ENCODE peak calls at places on chromosomes 11 and 22, in nine cellular contexts. One of them, this sample, is unnamed.

GRCh38 chr22:26763633-26764295 is 106.4 kb downstream of the MIAT start:
- DNase-seq in naive thymus-derived CD8-positive, alpha-beta T cell: no peak
- DNase-seq in ELR: peak; percentile 75
- DNase-seq in mammary epithelial cell: peak; percentile 45
- DNase-seq in astrocyte of the spinal cord: no peak
- DNase-seq in GM23338: no peak
- DNase-seq in non-pigmented ciliary epithelial cell: no peak
- DNase-seq in stomach: no peak
- DNase-seq in AG10803: peak; percentile 83
- DNase-seq in this sample: peak; percentile 36

GRCh38 chr11:72195921-72196320 is 4.0 kb downstream of the FOLR1 start:
- DNase-seq in naive thymus-derived CD8-positive, alpha-beta T cell: no peak
- DNase-seq in ELR: no peak
- DNase-seq in mammary epithelial cell: no peak
- DNase-seq in astrocyte of the spinal cord: no peak
- DNase-seq in GM23338: no peak
- DNase-seq in non-pigmented ciliary epithelial cell: no peak
- DNase-seq in stomach: no peak
- DNase-seq in AG10803: no peak
- DNase-seq in this sample: no peak

GRCh38 chr11:29161216-29161615 is 855.6 kb downstream of the KCNA4 start:
- DNase-seq in naive thymus-derived CD8-positive, alpha-beta T cell: no peak
- DNase-seq in ELR: peak; percentile 56
- DNase-seq in mammary epithelial cell: peak; percentile 59
- DNase-seq in astrocyte of the spinal cord: peak; percentile 48
- DNase-seq in GM23338: no peak
- DNase-seq in non-pigmented ciliary epithelial cell: no peak
- DNase-seq in stomach: no peak
- DNase-seq in AG10803: no peak
- DNase-seq in this sample: peak; percentile 71

GRCh38 chr22:20998411-20999336 is 3.2 kb downstream of the THAP7 start:
- DNase-seq in naive thymus-derived CD8-positive, alpha-beta T cell: no peak
- DNase-seq in ELR: peak; percentile 53
- DNase-seq in mammary epithelial cell: no peak
- DNase-seq in astrocyte of the spinal cord: no peak
- DNase-seq in GM23338: no peak
- DNase-seq in non-pigmented ciliary epithelial cell: no peak
- DNase-seq in stomach: no peak
- DNase-seq in AG10803: no peak
- DNase-seq in this sample: peak; percentile 36

GRCh38 chr11:128279861-128280260 is 307.5 kb downstream of the ETS1 start:
- DNase-seq in naive thymus-derived CD8-positive, alpha-beta T cell: no peak
- DNase-seq in ELR: peak; percentile 20
- DNase-seq in mammary epithelial cell: peak; percentile 26
- DNase-seq in astrocyte of the spinal cord: no peak
- DNase-seq in GM23338: no peak
- DNase-seq in non-pigmented ciliary epithelial cell: no peak
- DNase-seq in stomach: no peak
- DNase-seq in AG10803: peak; percentile 45
- DNase-seq in this sample: peak; percentile 73

GRCh38 chr11:115580416-115580815 is 76.2 kb upstream of the CADM1 start:
- DNase-seq in naive thymus-derived CD8-positive, alpha-beta T cell: no peak
- DNase-seq in ELR: no peak
- DNase-seq in mammary epithelial cell: no peak
- DNase-seq in astrocyte of the spinal cord: no peak
- DNase-seq in GM23338: no peak
- DNase-seq in non-pigmented ciliary epithelial cell: no peak
- DNase-seq in stomach: no peak
- DNase-seq in AG10803: no peak
- DNase-seq in this sample: no peak

GRCh38 chr11:9266926-9267325 is 1.8 kb upstream of the DENND5A start:
- DNase-seq in naive thymus-derived CD8-positive, alpha-beta T cell: no peak
- DNase-seq in ELR: no peak
- DNase-seq in mammary epithelial cell: no peak
- DNase-seq in astrocyte of the spinal cord: no peak
- DNase-seq in GM23338: no peak
- DNase-seq in non-pigmented ciliary epithelial cell: no peak
- DNase-seq in stomach: no peak
- DNase-seq in AG10803: no peak
- DNase-seq in this sample: no peak

GRCh38 chr11:94424662-94425061 is 23.4 kb upstream of the GPR83 start:
- DNase-seq in naive thymus-derived CD8-positive, alpha-beta T cell: no peak
- DNase-seq in ELR: peak; percentile 42
- DNase-seq in mammary epithelial cell: no peak
- DNase-seq in astrocyte of the spinal cord: peak; percentile 5
- DNase-seq in GM23338: no peak
- DNase-seq in non-pigmented ciliary epithelial cell: no peak
- DNase-seq in stomach: no peak
- DNase-seq in AG10803: peak; percentile 7
- DNase-seq in this sample: peak; percentile 35

GRCh38 chr11:26228778-26229177 is 103.2 kb upstream of the ANO3 start:
- DNase-seq in naive thymus-derived CD8-positive, alpha-beta T cell: no peak
- DNase-seq in ELR: peak; percentile 73
- DNase-seq in mammary epithelial cell: no peak
- DNase-seq in astrocyte of the spinal cord: peak; percentile 45
- DNase-seq in GM23338: no peak
- DNase-seq in non-pigmented ciliary epithelial cell: no peak
- DNase-seq in stomach: no peak
- DNase-seq in AG10803: no peak
- DNase-seq in this sample: no peak

GRCh38 chr11:126407682-126408288 is 52.3 kb downstream of the ST3GAL4 start:
- DNase-seq in naive thymus-derived CD8-positive, alpha-beta T cell: no peak
- DNase-seq in ELR: no peak
- DNase-seq in mammary epithelial cell: no peak
- DNase-seq in astrocyte of the spinal cord: no peak
- DNase-seq in GM23338: no peak
- DNase-seq in non-pigmented ciliary epithelial cell: no peak
- DNase-seq in stomach: no peak
- DNase-seq in AG10803: no peak
- DNase-seq in this sample: no peak

GRCh38 chr11:119169272-119169719 is 771 bp downstream of the NLRX1 start:
- DNase-seq in naive thymus-derived CD8-positive, alpha-beta T cell: peak; percentile 36
- DNase-seq in ELR: peak; percentile 42
- DNase-seq in mammary epithelial cell: peak; percentile 37
- DNase-seq in astrocyte of the spinal cord: peak; percentile 29
- DNase-seq in GM23338: peak; percentile 92
- DNase-seq in non-pigmented ciliary epithelial cell: peak; percentile 6
- DNase-seq in stomach: peak; percentile 33
- DNase-seq in AG10803: peak; percentile 39
- DNase-seq in this sample: peak; percentile 50

GRCh38 chr11:40186401-40187091 is 1272.9 kb downstream of the LRRC4C start:
- DNase-seq in naive thymus-derived CD8-positive, alpha-beta T cell: no peak
- DNase-seq in ELR: no peak
- DNase-seq in mammary epithelial cell: no peak
- DNase-seq in astrocyte of the spinal cord: no peak
- DNase-seq in GM23338: no peak
- DNase-seq in non-pigmented ciliary epithelial cell: no peak
- DNase-seq in stomach: no peak
- DNase-seq in AG10803: no peak
- DNase-seq in this sample: peak; percentile 5

GRCh38 chr11:95134491-95134890 is 44.8 kb downstream of the ENDOD1 start:
- DNase-seq in naive thymus-derived CD8-positive, alpha-beta T cell: no peak
- DNase-seq in ELR: peak; percentile 77
- DNase-seq in mammary epithelial cell: peak; percentile 99
- DNase-seq in astrocyte of the spinal cord: peak; percentile 44
- DNase-seq in GM23338: no peak
- DNase-seq in non-pigmented ciliary epithelial cell: peak; percentile 74
- DNase-seq in stomach: no peak
- DNase-seq in AG10803: peak; percentile 65
- DNase-seq in this sample: peak; percentile 99

GRCh38 chr11:17351510-17352176 is at the start of gene NCR3LG1:
- DNase-seq in naive thymus-derived CD8-positive, alpha-beta T cell: peak; percentile 70
- DNase-seq in ELR: peak; percentile 75
- DNase-seq in mammary epithelial cell: peak; percentile 72
- DNase-seq in astrocyte of the spinal cord: peak; percentile 67
- DNase-seq in GM23338: peak; percentile 77
- DNase-seq in non-pigmented ciliary epithelial cell: no peak
- DNase-seq in stomach: peak; percentile 68
- DNase-seq in AG10803: peak; percentile 49
- DNase-seq in this sample: peak; percentile 68